ENCODE peak calls at places on chromosomes 1 and 21, in five cellular contexts. T, F, O, M and S are unnamed samples.

GRCh38 chr1:94702440-94702810 is 117.7 kb upstream of the SLC44A3 start:
- DNase-seq in F (no peak), O (no peak), M (no peak), T (no peak), S (no peak)

GRCh38 chr1:94438692-94439276 is 20.6 kb downstream of the ABCD3 start:
- DNase-seq in M (no peak), F (no peak), O (peak; percentile 25), T (no peak), S (no peak)

GRCh38 chr1:172266528-172267174 is 153.8 kb upstream of the C1orf105 start:
- DNase-seq in F (no peak), M (no peak), T (no peak), O (peak; percentile 37), S (no peak)

GRCh38 chr1:61081637-61082335 is 575 bp upstream of the NFIA start:
- DNase-seq in O (no peak), F (peak; percentile 61), T (peak; percentile 74), M (no peak), S (peak; percentile 83)

GRCh38 chr1:160373696-160374095 is 6.8 kb downstream of the NHLH1 start:
- DNase-seq in O (no peak), T (peak; percentile 0), M (no peak), F (no peak), S (no peak)

GRCh38 chr1:24888061-24888970 is 41.8 kb downstream of the RUNX3 start:
- DNase-seq in O (no peak), T (no peak), M (no peak), F (no peak), S (no peak)

GRCh38 chr1:226029568-226030225 is 30.6 kb upstream of the SDE2 start:
- DNase-seq in O (no peak), F (no peak), M (no peak), T (no peak), S (no peak)

GRCh38 chr1:37410080-37410479 is 64.3 kb upstream of the ZC3H12A start:
- DNase-seq in M (no peak), O (no peak), F (no peak), T (peak; percentile 23), S (no peak)

GRCh38 chr1:234597894-234598293 is 12.1 kb downstream of the IRF2BP2 start:
- DNase-seq in O (no peak), M (no peak), T (peak; percentile 56), F (peak; percentile 52), S (peak; percentile 81)

GRCh38 chr1:89978763-89979162 is 16.1 kb upstream of the ZNF326 start:
- DNase-seq in F (no peak), T (no peak), M (no peak), O (peak; percentile 74), S (no peak)

GRCh38 chr1:174160109-174160473 is 771 bp downstream of the RABGAP1L start:
- DNase-seq in O (no peak), T (peak; percentile 39), M (no peak), F (peak; percentile 73), S (peak; percentile 32)

GRCh38 chr21:43323244-43324005 is 103.5 kb downstream of the SIK1 start:
- DNase-seq in O (no peak), T (no peak), M (no peak), F (no peak), S (no peak)

GRCh38 chr1:229015791-229016190 is 255.1 kb upstream of the RAB4A start:
- DNase-seq in T (peak; percentile 29), M (no peak), F (peak; percentile 22), O (no peak), S (no peak)

GRCh38 chr1:234746798-234747196 is 136.8 kb upstream of the IRF2BP2 start:
- DNase-seq in F (no peak), O (no peak), T (no peak), M (no peak), S (no peak)

GRCh38 chr1:41528106-41528505 is 43.6 kb upstream of the EDN2 start:
- DNase-seq in M (no peak), F (no peak), T (no peak), O (no peak), S (no peak)

GRCh38 chr21:17585875-17586450 is 26.7 kb downstream of the BTG3 start:
- DNase-seq in O (peak; percentile 22), T (peak; percentile 38), F (peak; percentile 53), M (no peak), S (peak; percentile 62)

GRCh38 chr1:116089870-116090269 is 21.3 kb upstream of the MAB21L3 start:
- DNase-seq in O (no peak), T (no peak), F (no peak), M (no peak), S (no peak)

GRCh38 chr1:119220980-119221379 is 80.5 kb upstream of the WARS2 start:
- DNase-seq in M (no peak), O (peak; percentile 46), T (no peak), F (no peak), S (no peak)

DNA sequence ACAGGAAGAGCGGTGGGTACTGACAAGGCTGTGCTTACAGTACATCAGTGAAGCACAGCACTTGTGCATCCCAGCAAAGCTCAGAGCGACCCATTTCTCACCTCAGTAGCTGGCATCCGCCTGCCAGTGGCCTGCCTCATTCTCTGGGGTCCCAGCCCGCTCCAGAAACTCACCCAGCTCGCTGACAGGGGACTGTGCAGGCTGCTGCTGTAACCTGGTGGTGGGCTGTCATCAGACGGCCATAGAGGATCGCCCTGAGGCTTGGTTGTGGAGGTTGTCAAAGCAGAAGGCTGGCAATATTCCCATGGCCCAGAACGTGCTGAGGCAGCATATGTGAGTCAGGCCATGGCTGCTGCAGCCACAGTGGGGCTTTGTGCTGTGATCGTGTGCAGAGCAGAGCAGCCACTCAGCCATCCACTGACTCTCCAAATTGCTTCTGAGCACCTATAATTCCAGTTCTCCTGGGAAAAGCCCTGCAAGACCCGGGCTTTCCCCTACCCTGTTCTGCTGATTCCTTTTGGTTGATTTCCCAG is 13.6 kb upstream of the GPR137B start:
- DNase-seq in F (no peak), O (no peak), M (no peak), T (no peak), S (no peak)
- H3K4me3 ChIP-seq in F (no peak overlapping the region), O (no peak overlapping the region), M (no peak overlapping the region), T (no peak overlapping the region), S (no peak overlapping the region)

DNA sequence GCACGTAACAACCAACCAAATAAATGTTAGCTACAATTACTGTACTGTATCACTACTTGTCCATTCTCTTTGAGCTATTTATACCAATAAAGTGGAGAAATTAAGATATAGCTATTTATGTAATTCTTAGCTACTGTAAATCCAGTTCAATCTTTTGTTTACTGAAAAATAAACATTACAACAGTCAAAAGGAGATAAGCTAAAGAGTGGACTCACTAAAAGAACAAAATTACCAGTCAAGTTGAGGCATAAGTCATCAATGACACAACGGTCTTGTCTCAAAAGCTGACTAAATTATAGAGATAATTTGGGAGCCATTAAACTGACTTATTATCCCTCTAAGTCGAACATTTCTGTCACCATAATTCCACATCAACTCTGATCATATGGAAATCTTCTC is 22.5 kb downstream of the TGFBR3 start:
- DNase-seq in F (no peak), T (no peak), M (no peak), O (no peak), S (no peak)
- H3K79me2 ChIP-seq in F (peaks cover 62% of the 10 kb centered on the region), T (peaks cover 7% of the 10 kb centered on the region), M (no peaks in the 10 kb centered on the region), O (no peaks in the 10 kb centered on the region), S (no peaks in the 10 kb centered on the region)

DNA sequence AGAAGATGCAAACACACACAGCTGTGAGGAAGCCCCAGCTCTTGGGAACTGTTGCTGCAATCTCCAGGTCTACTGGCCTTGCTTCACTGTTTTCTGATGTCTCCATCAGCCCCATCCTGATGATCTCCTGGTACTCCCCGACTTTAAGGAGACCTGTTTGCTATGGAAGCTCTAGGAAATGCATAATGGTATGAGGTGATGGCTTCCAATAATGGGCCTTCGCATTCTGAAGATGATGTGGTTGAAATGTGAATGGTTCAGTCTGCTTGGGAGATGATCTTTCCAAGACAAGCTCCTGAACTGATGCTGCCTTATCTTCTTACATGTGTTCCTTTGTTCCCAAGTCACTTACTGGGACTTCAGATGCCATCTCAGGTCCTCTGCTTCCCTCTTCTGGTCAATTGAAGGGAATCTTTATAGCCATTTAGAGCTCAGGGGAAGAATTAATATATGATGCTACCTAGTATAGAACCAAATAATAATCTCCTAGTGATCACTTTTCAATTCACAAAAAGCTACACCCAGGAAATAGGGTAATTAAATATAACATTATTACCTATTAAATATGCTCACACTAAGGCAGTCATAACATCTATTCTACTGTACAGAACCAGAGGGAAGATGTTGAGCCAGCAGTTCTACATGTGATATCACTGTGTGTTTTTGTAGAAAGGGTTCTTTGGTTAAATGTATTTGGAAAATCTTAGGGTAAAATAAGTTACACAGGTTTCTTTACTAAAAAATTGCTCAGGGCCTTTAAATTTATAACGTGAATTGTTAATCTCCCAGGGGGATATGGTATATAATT is 73.9 kb upstream of the VTCN1 start:
- DNase-seq in T (peak; percentile 75), M (no peak), O (peak; percentile 63), F (peak; percentile 75), S (peak; percentile 27)
- TF ChIP-seq CTCF in T (peak; percentile 84), M (peak; percentile 45), O (peak; percentile 62), F (peak; percentile 79), S (peak; percentile 38)

DNA sequence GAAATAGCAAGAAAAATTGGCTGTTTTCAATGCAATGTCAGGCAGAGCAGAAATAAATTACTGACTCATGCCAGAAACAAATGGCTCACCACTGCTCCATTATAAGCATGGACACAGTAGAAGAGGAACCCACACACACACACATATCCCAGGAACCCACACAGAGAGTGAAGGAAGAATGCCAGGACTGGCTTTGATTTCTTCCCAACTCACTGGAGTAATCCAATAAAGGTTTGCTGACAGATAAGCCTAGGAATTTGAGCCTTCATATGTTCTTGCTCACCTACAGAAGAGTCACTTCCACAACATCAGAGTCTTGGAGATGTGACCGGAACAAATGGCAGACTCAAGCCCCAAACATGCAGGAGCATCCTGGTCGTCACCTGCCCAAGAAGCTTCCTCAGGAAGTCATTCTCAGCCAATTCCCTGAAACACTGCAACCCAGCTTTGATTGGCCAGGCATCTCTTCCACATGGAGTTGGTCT is 2.2 kb downstream of the SH3BP5L start:
- DNase-seq in F (no peak), T (no peak), M (no peak), O (peak; percentile 96), S (no peak)
- H3K4me3 ChIP-seq in F (no peak overlapping the region), T (no peak overlapping the region), M (peak overlapping the region; percentile 79), O (peak overlapping the region; percentile 82), S (peak overlapping the region; percentile 1)